ENCODE peak calls at places on chromosome 14, in five cellular contexts. One of them, this sample, is unnamed.

GRCh38 chr14:100547633-100548294 is 39.5 kb downstream of the BEGAIN start:
- DNase-seq in colonic mucosa: peak; percentile 88
- DNase-seq in fibroblast of lung: peak; percentile 59
- DNase-seq in esophagus squamous epithelium: no peak
- DNase-seq in small intestine: peak; percentile 74
- DNase-seq in this sample: peak; percentile 92

GRCh38 chr14:76950043-76951020 is 78.2 kb downstream of the IRF2BPL start:
- DNase-seq in colonic mucosa: no peak
- DNase-seq in fibroblast of lung: peak; percentile 47
- DNase-seq in esophagus squamous epithelium: no peak
- DNase-seq in small intestine: no peak
- DNase-seq in this sample: no peak

GRCh38 chr14:101878222-101879211 is 85.9 kb upstream of the DYNC1H1 start:
- DNase-seq in colonic mucosa: no peak
- DNase-seq in fibroblast of lung: no peak
- DNase-seq in esophagus squamous epithelium: no peak
- DNase-seq in small intestine: no peak
- DNase-seq in this sample: no peak

GRCh38 chr14:61533513-61534255 is 161.6 kb upstream of the HIF1A start:
- DNase-seq in colonic mucosa: no peak
- DNase-seq in fibroblast of lung: no peak
- DNase-seq in esophagus squamous epithelium: no peak
- DNase-seq in small intestine: peak; percentile 93
- DNase-seq in this sample: no peak

GRCh38 chr14:37753459-37753858 is 158.0 kb downstream of the TTC6 start:
- DNase-seq in colonic mucosa: no peak
- DNase-seq in fibroblast of lung: no peak
- DNase-seq in esophagus squamous epithelium: no peak
- DNase-seq in small intestine: no peak
- DNase-seq in this sample: no peak

GRCh38 chr14:83483063-83483462 is 1949.4 kb upstream of the SEL1L start:
- DNase-seq in colonic mucosa: no peak
- DNase-seq in fibroblast of lung: peak; percentile 58
- DNase-seq in esophagus squamous epithelium: no peak
- DNase-seq in small intestine: no peak
- DNase-seq in this sample: no peak

GRCh38 chr14:50025776-50026175 is 90.6 kb downstream of the VCPKMT start:
- DNase-seq in colonic mucosa: no peak
- DNase-seq in fibroblast of lung: peak; percentile 47
- DNase-seq in esophagus squamous epithelium: no peak
- DNase-seq in small intestine: no peak
- DNase-seq in this sample: no peak

GRCh38 chr14:24734917-24735500 is 101.0 kb upstream of the GZMB start:
- DNase-seq in colonic mucosa: peak; percentile 71
- DNase-seq in fibroblast of lung: peak; percentile 82
- DNase-seq in esophagus squamous epithelium: no peak
- DNase-seq in small intestine: peak; percentile 81
- DNase-seq in this sample: no peak

GRCh38 chr14:95121911-95122696 is 35.2 kb downstream of the DICER1 start:
- DNase-seq in colonic mucosa: no peak
- DNase-seq in fibroblast of lung: no peak
- DNase-seq in esophagus squamous epithelium: no peak
- DNase-seq in small intestine: no peak
- DNase-seq in this sample: no peak

GRCh38 chr14:105419305-105420091 is at the start of gene MTA1:
- DNase-seq in colonic mucosa: peak; percentile 65
- DNase-seq in fibroblast of lung: peak; percentile 14
- DNase-seq in esophagus squamous epithelium: no peak
- DNase-seq in small intestine: peak; percentile 56
- DNase-seq in this sample: peak; percentile 88

GRCh38 chr14:50044040-50044651 is 72.2 kb downstream of the VCPKMT start:
- DNase-seq in colonic mucosa: no peak
- DNase-seq in fibroblast of lung: no peak
- DNase-seq in esophagus squamous epithelium: no peak
- DNase-seq in small intestine: peak; percentile 54
- DNase-seq in this sample: no peak

GRCh38 chr14:96168581-96168980 is 36.1 kb upstream of the BDKRB2 start:
- DNase-seq in colonic mucosa: peak; percentile 10
- DNase-seq in fibroblast of lung: no peak
- DNase-seq in esophagus squamous epithelium: no peak
- DNase-seq in small intestine: no peak
- DNase-seq in this sample: no peak

GRCh38 chr14:61569783-61570182 is 125.5 kb upstream of the HIF1A start:
- DNase-seq in colonic mucosa: no peak
- DNase-seq in fibroblast of lung: peak; percentile 92
- DNase-seq in esophagus squamous epithelium: no peak
- DNase-seq in small intestine: no peak
- DNase-seq in this sample: peak; percentile 86

GRCh38 chr14:92706386-92706785 is 42.0 kb downstream of the LGMN start:
- DNase-seq in colonic mucosa: no peak
- DNase-seq in fibroblast of lung: no peak
- DNase-seq in esophagus squamous epithelium: no peak
- DNase-seq in small intestine: no peak
- DNase-seq in this sample: no peak

GRCh38 chr14:54712371-54712998 is 145.6 kb downstream of the SAMD4A start:
- DNase-seq in colonic mucosa: no peak
- DNase-seq in fibroblast of lung: peak; percentile 21
- DNase-seq in esophagus squamous epithelium: no peak
- DNase-seq in small intestine: no peak
- DNase-seq in this sample: no peak

GRCh38 chr14:101232340-101233015 is 328.8 kb upstream of the DIO3 start:
- DNase-seq in colonic mucosa: no peak
- DNase-seq in fibroblast of lung: no peak
- DNase-seq in esophagus squamous epithelium: no peak
- DNase-seq in small intestine: no peak
- DNase-seq in this sample: peak; percentile 26

GRCh38 chr14:71474291-71474690 is 457.9 kb upstream of the RGS6 start:
- DNase-seq in colonic mucosa: no peak
- DNase-seq in fibroblast of lung: no peak
- DNase-seq in esophagus squamous epithelium: no peak
- DNase-seq in small intestine: no peak
- DNase-seq in this sample: no peak

GRCh38 chr14:61720302-61720677 is 25.0 kb downstream of the HIF1A start:
- DNase-seq in colonic mucosa: no peak
- DNase-seq in fibroblast of lung: no peak
- DNase-seq in esophagus squamous epithelium: no peak
- DNase-seq in small intestine: no peak
- DNase-seq in this sample: no peak

GRCh38 chr14:105447651-105448640 is 26.7 kb upstream of the CRIP2 start:
- DNase-seq in colonic mucosa: no peak
- DNase-seq in fibroblast of lung: no peak
- DNase-seq in esophagus squamous epithelium: no peak
- DNase-seq in small intestine: no peak
- DNase-seq in this sample: no peak

GRCh38 chr14:59116984-59117415 is 71.5 kb upstream of the DAAM1 start:
- DNase-seq in colonic mucosa: peak; percentile 55
- DNase-seq in fibroblast of lung: no peak
- DNase-seq in esophagus squamous epithelium: no peak
- DNase-seq in small intestine: peak; percentile 67
- DNase-seq in this sample: no peak

GRCh38 chr14:74985806-74986205 is 16.9 kb upstream of the EIF2B2 start:
- DNase-seq in colonic mucosa: no peak
- DNase-seq in fibroblast of lung: no peak
- DNase-seq in esophagus squamous epithelium: no peak
- DNase-seq in small intestine: no peak
- DNase-seq in this sample: no peak

GRCh38 chr14:74985028-74985310 is 17.8 kb upstream of the EIF2B2 start:
- DNase-seq in colonic mucosa: no peak
- DNase-seq in fibroblast of lung: no peak
- DNase-seq in esophagus squamous epithelium: no peak
- DNase-seq in small intestine: no peak
- DNase-seq in this sample: no peak

GRCh38 chr14:74983343-74983742 is 19.4 kb upstream of the EIF2B2 start:
- DNase-seq in colonic mucosa: no peak
- DNase-seq in fibroblast of lung: no peak
- DNase-seq in esophagus squamous epithelium: no peak
- DNase-seq in small intestine: no peak
- DNase-seq in this sample: no peak

GRCh38 chr14:74982661-74983060 is 20.1 kb upstream of the EIF2B2 start:
- DNase-seq in colonic mucosa: no peak
- DNase-seq in fibroblast of lung: no peak
- DNase-seq in esophagus squamous epithelium: no peak
- DNase-seq in small intestine: no peak
- DNase-seq in this sample: no peak

GRCh38 chr14:74984241-74985027 is 18.3 kb upstream of the EIF2B2 start:
- DNase-seq in colonic mucosa: no peak
- DNase-seq in fibroblast of lung: no peak
- DNase-seq in esophagus squamous epithelium: no peak
- DNase-seq in small intestine: no peak
- DNase-seq in this sample: no peak
- H3K27ac ChIP-seq in colonic mucosa: no peak overlapping the region
- H3K27ac ChIP-seq in fibroblast of lung: no peak overlapping the region
- H3K27ac ChIP-seq in esophagus squamous epithelium: peak overlapping the region; percentile 23
- H3K27ac ChIP-seq in small intestine: no peak overlapping the region
- H3K27ac ChIP-seq in this sample: no peak overlapping the region

GRCh38 chr14:65280653-65281052 is 131.9 kb upstream of the FUT8 start:
- DNase-seq in colonic mucosa: no peak
- DNase-seq in fibroblast of lung: no peak
- DNase-seq in esophagus squamous epithelium: no peak
- DNase-seq in small intestine: no peak
- DNase-seq in this sample: no peak

GRCh38 chr14:65281991-65282908 is 130.3 kb upstream of the FUT8 start:
- DNase-seq in colonic mucosa: no peak
- DNase-seq in fibroblast of lung: peak; percentile 38
- DNase-seq in esophagus squamous epithelium: no peak
- DNase-seq in small intestine: no peak
- DNase-seq in this sample: no peak

GRCh38 chr14:65279510-65279909 is 133.0 kb upstream of the FUT8 start:
- DNase-seq in colonic mucosa: no peak
- DNase-seq in fibroblast of lung: no peak
- DNase-seq in esophagus squamous epithelium: no peak
- DNase-seq in small intestine: no peak
- DNase-seq in this sample: peak; percentile 70

GRCh38 chr14:65279958-65280357 is 132.6 kb upstream of the FUT8 start:
- DNase-seq in colonic mucosa: no peak
- DNase-seq in fibroblast of lung: no peak
- DNase-seq in esophagus squamous epithelium: no peak
- DNase-seq in small intestine: no peak
- DNase-seq in this sample: peak; percentile 80

DNA sequence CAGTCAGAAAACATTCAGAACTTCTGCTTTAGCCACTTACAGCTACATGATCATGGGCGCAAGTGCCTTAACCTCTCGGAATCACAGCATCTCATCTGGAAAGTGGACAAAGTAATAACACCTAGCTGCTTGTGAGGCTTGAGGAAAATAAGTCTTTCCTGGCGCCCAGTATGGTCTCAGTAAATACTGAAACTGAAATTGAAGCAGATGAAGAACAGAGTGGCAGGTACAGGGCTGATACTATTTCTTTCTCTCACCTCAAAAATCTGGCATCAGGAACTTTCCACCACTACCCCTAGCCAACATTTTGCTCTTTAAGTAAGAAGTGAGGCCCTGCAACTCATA is 129.6 kb upstream of the FUT8 start:
- DNase-seq in colonic mucosa: no peak
- DNase-seq in fibroblast of lung: no peak
- DNase-seq in esophagus squamous epithelium: no peak
- DNase-seq in small intestine: no peak
- DNase-seq in this sample: no peak
- H3K4me3 ChIP-seq in colonic mucosa: peak overlapping the region; percentile 6
- H3K4me3 ChIP-seq in fibroblast of lung: no peak overlapping the region
- H3K4me3 ChIP-seq in esophagus squamous epithelium: peak overlapping the region; percentile 13
- H3K4me3 ChIP-seq in small intestine: no peak overlapping the region
- H3K4me3 ChIP-seq in this sample: no peak overlapping the region

GRCh38 chr14:72524230-72524629 is 369.7 kb downstream of the DPF3 start:
- DNase-seq in colonic mucosa: no peak
- DNase-seq in fibroblast of lung: no peak
- DNase-seq in esophagus squamous epithelium: no peak
- DNase-seq in small intestine: no peak
- DNase-seq in this sample: no peak
- H3K27me3 ChIP-seq in colonic mucosa: no peaks in the 10 kb centered on the region
- H3K27me3 ChIP-seq in fibroblast of lung: no peaks in the 10 kb centered on the region
- H3K27me3 ChIP-seq in esophagus squamous epithelium: no peaks in the 10 kb centered on the region
- H3K27me3 ChIP-seq in small intestine: peaks cover 2% of the 10 kb centered on the region
- H3K27me3 ChIP-seq in this sample: no peaks in the 10 kb centered on the region

DNA sequence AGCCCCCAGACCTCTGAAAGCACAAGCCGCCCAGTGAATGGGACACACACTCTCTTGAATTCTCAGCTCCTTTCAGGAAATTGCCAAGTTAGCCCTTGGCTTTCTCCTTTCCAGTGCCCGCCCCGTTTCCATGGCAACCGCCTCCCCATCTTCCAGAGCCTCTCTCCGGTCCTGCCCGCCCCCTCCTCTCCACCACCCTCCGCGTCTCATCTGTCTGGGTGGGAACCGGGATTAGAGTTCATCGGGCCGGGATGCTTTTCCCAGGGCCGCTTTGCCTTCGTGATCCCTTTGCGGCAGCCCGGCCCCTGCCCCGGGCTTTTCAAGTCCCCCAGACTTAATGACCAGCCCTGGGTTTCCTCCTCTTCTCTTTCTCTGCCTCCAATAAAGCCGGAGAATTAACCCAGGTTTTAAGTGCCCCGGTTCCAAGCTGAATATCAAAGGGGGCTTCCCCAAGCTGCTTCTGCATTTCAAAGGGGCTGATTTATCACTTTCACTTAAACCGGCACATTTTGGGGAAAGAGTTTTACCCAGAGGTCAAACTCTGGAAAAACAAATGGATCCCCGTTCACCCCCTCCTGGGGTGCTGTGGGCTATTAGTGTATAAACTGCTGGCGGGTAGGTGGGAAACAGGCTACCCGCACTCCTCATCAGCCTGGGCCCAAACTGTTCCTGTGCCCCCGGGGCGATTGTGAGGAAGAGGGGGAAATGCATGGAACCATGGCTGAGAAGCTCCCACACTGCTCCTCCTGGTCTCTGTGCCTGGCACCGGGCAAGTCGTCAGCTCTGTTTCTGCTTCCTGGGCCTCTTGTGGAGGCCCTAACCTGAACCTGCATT is 101.6 kb downstream of the ZFP36L1 start:
- DNase-seq in colonic mucosa: no peak
- DNase-seq in fibroblast of lung: no peak
- DNase-seq in esophagus squamous epithelium: no peak
- DNase-seq in small intestine: no peak
- DNase-seq in this sample: no peak
- H3K27ac ChIP-seq in colonic mucosa: no peak overlapping the region
- H3K27ac ChIP-seq in fibroblast of lung: no peak overlapping the region
- H3K27ac ChIP-seq in esophagus squamous epithelium: no peak overlapping the region
- H3K27ac ChIP-seq in small intestine: no peak overlapping the region
- H3K27ac ChIP-seq in this sample: no peak overlapping the region

DNA sequence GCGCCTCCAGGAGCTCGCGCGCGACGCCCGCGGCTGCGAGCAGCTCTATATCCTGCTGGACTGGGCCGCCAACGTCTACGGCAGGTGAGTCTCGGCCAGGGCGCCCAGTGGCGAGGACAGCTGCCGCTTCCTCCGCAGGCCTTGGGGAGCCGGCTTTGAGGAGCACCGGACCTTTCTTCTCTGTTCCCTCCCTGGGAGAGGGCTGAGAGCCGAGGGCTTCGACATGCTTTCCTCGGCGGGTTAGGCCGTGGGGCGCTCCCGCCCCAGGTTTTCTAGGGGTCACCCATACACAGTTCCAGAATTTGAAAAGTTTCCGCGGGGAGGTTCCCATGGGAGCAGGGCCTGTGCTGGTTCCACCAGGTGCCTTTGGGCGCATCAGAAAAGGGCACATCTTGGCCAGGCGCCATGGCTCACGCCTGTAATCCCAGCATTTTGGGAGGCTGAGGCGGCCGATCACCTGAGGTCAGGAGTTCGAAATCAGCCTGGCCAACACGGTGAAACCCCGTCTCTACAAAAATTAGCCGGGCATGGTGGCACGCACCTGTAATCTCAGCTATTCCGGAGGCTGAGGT is 8.2 kb downstream of the EXOC3L4 start:
- DNase-seq in colonic mucosa: no peak
- DNase-seq in fibroblast of lung: no peak
- DNase-seq in esophagus squamous epithelium: no peak
- DNase-seq in small intestine: no peak
- DNase-seq in this sample: no peak
- H3K4me3 ChIP-seq in colonic mucosa: no peak overlapping the region
- H3K4me3 ChIP-seq in fibroblast of lung: no peak overlapping the region
- H3K4me3 ChIP-seq in esophagus squamous epithelium: no peak overlapping the region
- H3K4me3 ChIP-seq in small intestine: no peak overlapping the region
- H3K4me3 ChIP-seq in this sample: no peak overlapping the region

GRCh38 chr14:99146991-99147740 is 124.8 kb downstream of the BCL11B start:
- DNase-seq in colonic mucosa: no peak
- DNase-seq in fibroblast of lung: no peak
- DNase-seq in esophagus squamous epithelium: no peak
- DNase-seq in small intestine: no peak
- DNase-seq in this sample: no peak
- H3K27me3 ChIP-seq in colonic mucosa: no peaks in the 10 kb centered on the region
- H3K27me3 ChIP-seq in fibroblast of lung: no peaks in the 10 kb centered on the region
- H3K27me3 ChIP-seq in esophagus squamous epithelium: no peaks in the 10 kb centered on the region
- H3K27me3 ChIP-seq in small intestine: peaks cover 1% of the 10 kb centered on the region
- H3K27me3 ChIP-seq in this sample: no peaks in the 10 kb centered on the region